ENCODE peak calls at places on chromosome 5, in four cellular contexts. W is AG04449, B is breast epithelium, V is Caco-2. M is an unnamed sample.

GRCh38 chr5:54548565-54548964 is 31.0 kb downstream of the SNX18 start:
- DNase-seq in W (no peak), B (no peak), V (no peak), M (peak)

GRCh38 chr5:53326420-53327153 is 153.8 kb upstream of the FST start:
- DNase-seq in W (no peak), B (no peak), V (no peak), M (no peak)

GRCh38 chr5:77629553-77630245 is 8.8 kb downstream of the OTP start:
- DNase-seq in W (no peak), B (no peak), V (no peak), M (no peak)

GRCh38 chr5:94017579-94017978 is 276.2 kb upstream of the POU5F2 start:
- DNase-seq in W (no peak), B (no peak), V (no peak), M (no peak)

GRCh38 chr5:37248387-37248969 is 698 bp downstream of the CPLANE1 start:
- DNase-seq in W (no peak), B (no peak), V (no peak), M (no peak)

GRCh38 chr5:135116146-135116545 is 82.1 kb upstream of the PITX1 start:
- DNase-seq in W (no peak), B (no peak), V (no peak), M (peak)

GRCh38 chr5:170402508-170402907 is 13.3 kb upstream of the KCNMB1 start:
- DNase-seq in W (no peak), B (no peak), V (no peak), M (no peak)

GRCh38 chr5:32814141-32814540 is 103.0 kb downstream of the NPR3 start:
- DNase-seq in W (no peak), B (no peak), V (no peak), M (no peak)

GRCh38 chr5:60613826-60614225 is 86.1 kb downstream of the DEPDC1B start:
- DNase-seq in W (no peak), B (no peak), V (no peak), M (no peak)

GRCh38 chr5:6734243-6734695 is 21.0 kb downstream of the TENT4A start:
- DNase-seq in W (no peak), B (peak), V (no peak), M (no peak)

GRCh38 chr5:172733179-172733973 is 37.6 kb downstream of the DUSP1 start:
- DNase-seq in W (peak), B (peak), V (no peak), M (peak)

DNA sequence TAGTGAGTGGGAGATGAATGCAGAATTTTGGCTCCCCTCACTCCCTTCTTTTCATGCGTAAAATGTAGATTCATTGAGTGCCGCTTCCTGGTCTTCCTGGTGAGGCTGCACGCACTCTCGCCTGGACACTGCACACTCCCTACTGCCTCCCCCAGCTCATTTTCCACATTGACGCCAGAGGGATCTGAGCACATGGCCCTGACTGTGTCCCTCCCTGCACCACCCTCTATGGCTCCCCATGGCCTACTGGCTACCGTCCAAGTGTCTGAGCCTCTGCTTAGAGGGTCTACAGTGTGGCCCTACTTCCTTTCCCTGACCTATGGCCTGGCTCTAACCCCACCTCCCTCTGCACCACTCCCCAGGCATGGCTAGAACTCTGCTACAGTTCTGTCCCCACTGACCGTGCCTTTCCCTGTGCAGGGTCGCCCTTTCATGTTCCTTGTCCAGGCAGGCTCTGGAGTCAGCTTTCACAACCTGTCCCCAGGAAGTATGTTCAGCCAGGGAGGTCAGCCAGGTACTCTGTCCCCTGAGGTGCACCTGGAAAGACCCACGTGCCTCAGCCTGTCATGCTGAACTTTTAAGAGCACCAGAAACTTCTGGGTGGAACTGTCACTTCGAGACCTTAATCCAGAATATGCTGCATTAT is 160.5 kb downstream of the COL23A1 start:
- DNase-seq in W (no peak), B (no peak), V (no peak), M (peak)
- H3K4me3 ChIP-seq in W (no peak), B (peak), V (no peak), M (no peak)

DNA sequence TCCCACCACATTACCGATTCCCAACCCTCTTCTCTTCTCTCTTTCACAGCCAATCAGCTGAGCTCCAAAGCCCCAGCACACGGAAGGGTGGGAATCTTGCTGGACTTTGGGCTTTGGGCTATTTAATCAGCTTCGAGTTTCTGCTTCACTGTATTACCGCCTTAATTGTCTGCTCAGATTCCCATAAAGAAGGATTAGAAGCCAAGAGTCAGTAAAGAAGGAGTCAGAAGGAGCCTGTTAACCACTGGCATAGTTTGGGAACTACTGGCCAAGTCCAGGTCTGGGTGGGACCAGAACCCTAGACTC is 4.4 kb downstream of the SPRY4 start:
- DNase-seq in W (no peak), B (no peak), V (no peak), M (no peak)
- H3K4me3 ChIP-seq in W (peak), B (peak), V (no peak), M (no peak)

DNA sequence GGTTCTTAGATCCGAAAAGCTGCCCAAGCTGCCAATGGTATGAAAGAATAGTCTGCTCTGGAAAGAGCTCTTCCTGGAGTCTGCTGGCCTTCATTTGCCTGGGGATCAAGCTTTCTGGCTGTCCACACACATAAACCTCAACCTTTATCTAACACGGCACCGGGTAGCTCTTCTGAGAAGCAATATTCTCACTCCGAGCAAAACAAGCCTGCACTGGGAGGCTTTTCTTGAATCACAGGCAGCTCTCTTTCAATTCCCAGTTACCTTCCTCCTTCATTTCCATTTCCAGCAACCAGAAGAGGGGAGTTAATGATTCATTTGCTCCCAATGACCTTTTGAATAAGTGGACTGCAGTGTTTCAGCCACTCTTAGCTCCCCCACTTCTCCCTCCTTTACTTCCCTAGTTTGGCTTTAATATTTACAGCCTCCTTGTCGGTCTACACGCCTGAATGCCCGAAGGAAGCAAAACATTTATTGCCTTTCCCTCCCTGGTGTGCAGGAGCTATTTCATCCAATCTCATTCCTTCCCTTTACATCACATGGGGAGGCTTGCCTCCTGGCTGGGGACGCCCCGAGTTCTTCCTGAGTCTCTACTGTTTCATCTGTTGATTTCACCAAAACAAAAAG is 187.1 kb downstream of the ARHGEF28 start:
- DNase-seq in W (no peak), B (no peak), V (peak), M (peak)
- H3K4me3 ChIP-seq in W (no peak), B (peak), V (peak), M (no peak)

GRCh38 chr5:10138385-10139057 is 111.2 kb downstream of the ATPSCKMT start:
- DNase-seq in W (no peak), B (no peak), V (no peak), M (no peak)
- H3K4me3 ChIP-seq in W (no peak), B (no peak), V (no peak), M (no peak)

DNA sequence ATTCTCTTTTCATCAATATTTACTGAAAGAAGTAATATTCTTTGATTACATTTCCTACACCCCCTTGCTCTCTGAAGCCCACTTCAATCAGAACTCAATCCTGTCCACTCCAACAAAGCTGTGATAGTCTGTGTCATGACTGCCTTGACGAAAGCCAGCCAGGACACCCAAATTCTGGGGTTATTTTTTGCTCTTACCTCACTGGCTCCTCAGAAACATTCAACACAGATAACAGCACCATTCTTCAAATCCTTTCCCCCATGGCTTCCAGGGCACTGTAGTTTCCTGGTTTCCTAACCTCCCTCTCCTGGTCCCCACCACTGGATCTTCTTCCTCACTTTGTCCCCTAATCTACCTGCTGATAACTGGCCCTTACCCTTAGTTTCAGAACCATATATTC is 106.1 kb upstream of the FER start:
- DNase-seq in W (no peak), B (no peak), V (no peak), M (no peak)
- H3K4me3 ChIP-seq in W (no peak), B (no peak), V (no peak), M (no peak)

GRCh38 chr5:111706345-111706744 is 50.6 kb downstream of the NREP start:
- DNase-seq in W (no peak), B (no peak), V (no peak), M (no peak)

GRCh38 chr5:111707624-111708165 is 49.3 kb downstream of the NREP start:
- DNase-seq in W (no peak), B (no peak), V (no peak), M (no peak)

GRCh38 chr5:111704452-111705085 is 52.4 kb downstream of the NREP start:
- DNase-seq in W (no peak), B (no peak), V (no peak), M (no peak)

GRCh38 chr5:111699976-111700375 is 57.0 kb downstream of the NREP start:
- DNase-seq in W (no peak), B (no peak), V (no peak), M (no peak)

DNA sequence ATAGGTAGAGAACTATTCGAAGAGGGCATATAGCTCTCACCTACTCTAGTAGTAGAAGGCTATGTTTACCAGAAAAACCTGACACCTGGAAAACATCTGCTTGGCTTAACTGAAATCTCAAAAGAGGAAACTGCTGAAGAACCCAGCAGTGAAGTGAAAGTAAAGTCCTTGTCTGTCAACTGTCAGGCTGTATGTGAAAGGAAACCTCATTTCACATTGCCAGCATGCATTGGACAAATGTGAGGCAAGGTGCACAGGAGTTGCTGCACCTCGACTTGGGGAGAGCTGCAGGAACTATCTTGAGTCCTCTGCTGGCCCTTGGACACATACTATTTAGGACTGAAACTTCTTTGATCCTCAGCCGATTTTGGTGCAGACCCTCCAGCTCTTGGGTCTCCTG is 53.3 kb downstream of the NREP start:
- DNase-seq in W (no peak), B (no peak), V (no peak), M (no peak)
- H3K4me3 ChIP-seq in W (no peak), B (no peak), V (no peak), M (no peak)

GRCh38 chr5:73299017-73299630 is 126.1 kb downstream of the TMEM174 start:
- DNase-seq in W (no peak), B (no peak), V (no peak), M (no peak)

GRCh38 chr5:73298251-73299016 is 125.4 kb downstream of the TMEM174 start:
- DNase-seq in W (no peak), B (no peak), V (no peak), M (no peak)

GRCh38 chr5:73301208-73302088 is 128.5 kb downstream of the TMEM174 start:
- DNase-seq in W (no peak), B (no peak), V (no peak), M (no peak)

GRCh38 chr5:73300520-73301207 is 127.7 kb downstream of the TMEM174 start:
- DNase-seq in W (no peak), B (no peak), V (no peak), M (no peak)

DNA sequence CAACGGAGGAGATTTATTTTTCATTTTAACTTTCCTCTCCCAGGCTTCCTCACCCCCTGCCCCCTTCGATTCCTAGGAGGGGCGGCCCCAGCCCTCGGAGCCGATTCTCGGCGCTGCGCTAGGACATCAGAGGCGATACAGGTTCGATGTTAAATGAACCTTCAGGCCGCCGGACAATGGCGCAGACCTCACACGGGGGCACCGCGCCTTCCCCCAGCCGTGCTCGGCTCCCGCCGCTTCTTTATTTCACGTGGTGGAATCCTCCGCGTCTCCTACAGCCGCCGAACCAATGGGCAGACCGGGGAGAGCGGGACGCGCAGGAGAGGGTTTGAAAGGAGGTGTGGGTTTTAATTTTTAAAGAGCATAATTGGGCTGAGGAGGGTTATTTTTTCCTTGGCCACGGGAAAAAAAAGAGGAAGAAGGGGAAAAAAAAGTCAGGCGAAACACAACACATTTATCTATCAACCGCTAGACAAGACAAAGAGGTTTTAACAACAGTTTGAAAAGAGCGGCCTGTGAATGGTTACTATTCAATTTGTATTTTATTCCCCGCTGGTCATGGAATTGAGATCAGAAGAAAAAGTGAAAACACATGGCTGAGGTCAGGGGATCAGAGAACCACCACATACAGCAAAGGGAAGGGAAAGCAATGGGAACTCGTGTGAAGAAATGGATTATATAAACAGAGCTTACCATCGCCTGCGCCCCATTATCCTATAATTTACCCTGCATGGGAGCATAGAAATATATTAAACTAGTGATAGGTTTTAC is 126.9 kb downstream of the TMEM174 start:
- DNase-seq in W (no peak), B (no peak), V (no peak), M (no peak)
- H3K4me3 ChIP-seq in W (peak), B (peak), V (no peak), M (no peak)

DNA sequence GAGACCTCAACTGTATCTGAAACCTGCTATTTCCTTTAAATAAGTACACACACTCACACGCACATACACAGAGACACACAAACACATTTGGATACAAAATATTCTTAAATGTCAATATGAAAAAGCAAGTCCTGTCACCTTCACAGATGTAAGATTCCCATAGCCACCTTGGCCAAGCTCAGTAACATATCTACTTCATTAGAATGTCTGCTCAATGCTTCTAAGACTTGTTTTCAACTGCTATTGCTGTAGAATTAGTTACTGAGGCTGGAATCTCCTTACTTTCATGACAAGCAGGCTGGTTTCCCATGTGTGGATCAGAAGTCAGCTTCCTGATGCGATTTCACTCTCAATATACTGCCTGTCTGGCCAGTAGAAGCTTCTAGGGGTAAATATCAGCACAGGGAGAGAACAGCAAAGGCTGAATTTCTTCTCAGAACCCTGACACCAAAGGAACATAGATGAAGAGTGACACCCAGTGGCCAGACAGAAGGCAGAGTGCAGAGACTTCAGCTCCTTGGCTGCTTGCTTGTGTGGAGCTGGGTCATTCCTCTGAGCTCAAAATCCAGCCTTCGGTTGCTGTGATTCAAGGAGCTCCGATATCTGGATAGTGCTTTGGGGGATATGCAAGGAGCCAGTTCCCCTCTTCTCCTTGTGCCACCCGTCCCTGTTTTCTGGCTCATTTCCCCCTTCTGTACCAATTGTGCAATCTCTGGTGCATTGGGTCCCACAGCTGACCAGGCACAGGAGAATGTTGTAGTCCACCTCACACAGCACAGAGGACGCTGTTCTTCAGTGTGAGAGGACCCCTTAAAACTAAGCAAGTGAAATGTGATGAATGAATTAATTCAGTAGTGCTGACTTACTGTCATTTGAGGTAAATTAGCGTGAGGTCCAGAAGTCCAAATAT is 26.6 kb upstream of the ABLIM3 start:
- DNase-seq in W (peak), B (no peak), V (peak), M (no peak)
- H3K4me3 ChIP-seq in W (no peak), B (no peak), V (no peak), M (no peak)

DNA sequence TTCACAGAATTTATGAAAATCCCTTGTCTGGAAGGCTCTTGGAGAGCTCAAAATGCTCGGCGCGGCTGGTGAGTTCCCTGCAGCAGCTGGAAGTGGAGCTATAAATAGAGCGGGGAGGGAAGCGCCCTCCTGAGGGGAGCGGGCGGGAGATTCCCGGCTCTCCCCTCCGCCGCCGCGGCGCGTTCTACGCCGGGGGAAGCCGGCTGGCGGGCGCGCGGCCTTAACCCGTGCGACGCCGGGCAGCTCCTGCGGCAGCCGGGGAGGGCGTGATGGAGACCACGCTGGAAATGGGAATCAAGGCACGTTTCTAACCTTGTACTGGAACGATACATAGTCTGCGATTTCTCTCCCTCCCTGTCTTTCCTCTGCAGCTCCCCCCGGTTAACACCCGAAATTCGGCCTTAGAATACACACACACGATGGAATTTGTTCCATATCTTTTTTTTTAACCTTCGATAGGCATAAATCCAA is 306.5 kb upstream of the KCNN2 start:
- DNase-seq in W (no peak), B (no peak), V (no peak), M (no peak)
- H3K4me3 ChIP-seq in W (peak), B (peak), V (no peak), M (no peak)